ENCODE peak calls at places on chromosomes 5 and 9, in eight cellular contexts. One of them, this sample, is unnamed.
A peak's percentile ranks its signal among the peaks of the same experiment; 100 is the strongest.

GRCh38 chr9:70865471-70865870 is 255.9 kb downstream of the TRPM3 start:
- DNase-seq in foreskin fibroblast: no peak
- DNase-seq in effector memory CD8-positive, alpha-beta T cell: no peak
- DNase-seq in AG08396: no peak
- DNase-seq in stimulated activated CD8-positive, alpha-beta memory T cell treated with anti-CD3 and anti-CD28 coated beads, Interleukin-7, amount 100 ng/mL, for 4 hours: no peak
- DNase-seq in A549: peak; percentile 10
- DNase-seq in NCI-H82: peak; percentile 65
- DNase-seq in cardiac muscle cell: no peak
- DNase-seq in this sample: no peak

GRCh38 chr5:166165600-166165999 is 2125.8 kb upstream of the WWC1 start:
- DNase-seq in foreskin fibroblast: no peak
- DNase-seq in effector memory CD8-positive, alpha-beta T cell: no peak
- DNase-seq in AG08396: no peak
- DNase-seq in stimulated activated CD8-positive, alpha-beta memory T cell treated with anti-CD3 and anti-CD28 coated beads, Interleukin-7, amount 100 ng/mL, for 4 hours: no peak
- DNase-seq in A549: no peak
- DNase-seq in NCI-H82: no peak
- DNase-seq in cardiac muscle cell: peak; percentile 68
- DNase-seq in this sample: no peak

GRCh38 chr9:79962836-79963235 is 391.1 kb downstream of the TLE4 start:
- DNase-seq in foreskin fibroblast: peak; percentile 60
- DNase-seq in effector memory CD8-positive, alpha-beta T cell: no peak
- DNase-seq in AG08396: no peak
- DNase-seq in stimulated activated CD8-positive, alpha-beta memory T cell treated with anti-CD3 and anti-CD28 coated beads, Interleukin-7, amount 100 ng/mL, for 4 hours: no peak
- DNase-seq in A549: no peak
- DNase-seq in NCI-H82: no peak
- DNase-seq in cardiac muscle cell: no peak
- DNase-seq in this sample: no peak

GRCh38 chr9:104028827-104029226 is 65.3 kb upstream of the SMC2 start:
- DNase-seq in foreskin fibroblast: no peak
- DNase-seq in effector memory CD8-positive, alpha-beta T cell: no peak
- DNase-seq in AG08396: no peak
- DNase-seq in stimulated activated CD8-positive, alpha-beta memory T cell treated with anti-CD3 and anti-CD28 coated beads, Interleukin-7, amount 100 ng/mL, for 4 hours: no peak
- DNase-seq in A549: no peak
- DNase-seq in NCI-H82: no peak
- DNase-seq in cardiac muscle cell: no peak
- DNase-seq in this sample: no peak

GRCh38 chr9:127049044-127049443 is 73.4 kb downstream of the ANGPTL2 start:
- DNase-seq in foreskin fibroblast: peak; percentile 87
- DNase-seq in effector memory CD8-positive, alpha-beta T cell: peak; percentile 17
- DNase-seq in AG08396: peak; percentile 81
- DNase-seq in stimulated activated CD8-positive, alpha-beta memory T cell treated with anti-CD3 and anti-CD28 coated beads, Interleukin-7, amount 100 ng/mL, for 4 hours: no peak
- DNase-seq in A549: peak; percentile 29
- DNase-seq in NCI-H82: no peak
- DNase-seq in cardiac muscle cell: no peak
- DNase-seq in this sample: no peak

GRCh38 chr5:96706433-96707111 is 44.4 kb downstream of the CAST start:
- DNase-seq in foreskin fibroblast: no peak
- DNase-seq in effector memory CD8-positive, alpha-beta T cell: no peak
- DNase-seq in AG08396: no peak
- DNase-seq in stimulated activated CD8-positive, alpha-beta memory T cell treated with anti-CD3 and anti-CD28 coated beads, Interleukin-7, amount 100 ng/mL, for 4 hours: no peak
- DNase-seq in A549: no peak
- DNase-seq in NCI-H82: peak; percentile 23
- DNase-seq in cardiac muscle cell: no peak
- DNase-seq in this sample: peak; percentile 60

GRCh38 chr5:141040093-141040762 is 10.9 kb upstream of the PCDHB1 start:
- DNase-seq in foreskin fibroblast: no peak
- DNase-seq in effector memory CD8-positive, alpha-beta T cell: no peak
- DNase-seq in AG08396: no peak
- DNase-seq in stimulated activated CD8-positive, alpha-beta memory T cell treated with anti-CD3 and anti-CD28 coated beads, Interleukin-7, amount 100 ng/mL, for 4 hours: no peak
- DNase-seq in A549: peak; percentile 75
- DNase-seq in NCI-H82: peak; percentile 95
- DNase-seq in cardiac muscle cell: peak; percentile 89
- DNase-seq in this sample: no peak

GRCh38 chr5:84249918-84250635 is 134.6 kb downstream of the EDIL3 start:
- DNase-seq in foreskin fibroblast: peak; percentile 63
- DNase-seq in effector memory CD8-positive, alpha-beta T cell: no peak
- DNase-seq in AG08396: no peak
- DNase-seq in stimulated activated CD8-positive, alpha-beta memory T cell treated with anti-CD3 and anti-CD28 coated beads, Interleukin-7, amount 100 ng/mL, for 4 hours: no peak
- DNase-seq in A549: peak; percentile 35
- DNase-seq in NCI-H82: peak; percentile 86
- DNase-seq in cardiac muscle cell: no peak
- DNase-seq in this sample: no peak

GRCh38 chr5:132470596-132470995 is 20.0 kb downstream of the IRF1 start:
- DNase-seq in foreskin fibroblast: no peak
- DNase-seq in effector memory CD8-positive, alpha-beta T cell: no peak
- DNase-seq in AG08396: no peak
- DNase-seq in stimulated activated CD8-positive, alpha-beta memory T cell treated with anti-CD3 and anti-CD28 coated beads, Interleukin-7, amount 100 ng/mL, for 4 hours: no peak
- DNase-seq in A549: no peak
- DNase-seq in NCI-H82: no peak
- DNase-seq in cardiac muscle cell: no peak
- DNase-seq in this sample: no peak

GRCh38 chr5:11719888-11720481 is 184.3 kb downstream of the CTNND2 start:
- DNase-seq in foreskin fibroblast: no peak
- DNase-seq in effector memory CD8-positive, alpha-beta T cell: no peak
- DNase-seq in AG08396: no peak
- DNase-seq in stimulated activated CD8-positive, alpha-beta memory T cell treated with anti-CD3 and anti-CD28 coated beads, Interleukin-7, amount 100 ng/mL, for 4 hours: no peak
- DNase-seq in A549: peak; percentile 51
- DNase-seq in NCI-H82: peak; percentile 66
- DNase-seq in cardiac muscle cell: peak; percentile 77
- DNase-seq in this sample: peak; percentile 69

GRCh38 chr9:120773218-120773617 is 20.0 kb downstream of the FBXW2 start:
- DNase-seq in foreskin fibroblast: no peak
- DNase-seq in effector memory CD8-positive, alpha-beta T cell: no peak
- DNase-seq in AG08396: no peak
- DNase-seq in stimulated activated CD8-positive, alpha-beta memory T cell treated with anti-CD3 and anti-CD28 coated beads, Interleukin-7, amount 100 ng/mL, for 4 hours: no peak
- DNase-seq in A549: no peak
- DNase-seq in NCI-H82: no peak
- DNase-seq in cardiac muscle cell: no peak
- DNase-seq in this sample: no peak

GRCh38 chr5:95823738-95824609 is 1.4 kb upstream of the GLRX start:
- DNase-seq in foreskin fibroblast: peak; percentile 96
- DNase-seq in effector memory CD8-positive, alpha-beta T cell: peak; percentile 52
- DNase-seq in AG08396: peak; percentile 80
- DNase-seq in stimulated activated CD8-positive, alpha-beta memory T cell treated with anti-CD3 and anti-CD28 coated beads, Interleukin-7, amount 100 ng/mL, for 4 hours: no peak
- DNase-seq in A549: peak; percentile 91
- DNase-seq in NCI-H82: no peak
- DNase-seq in cardiac muscle cell: no peak
- DNase-seq in this sample: peak; percentile 68

GRCh38 chr5:33223563-33224305 is 217.0 kb upstream of the TARS1 start:
- DNase-seq in foreskin fibroblast: peak; percentile 55
- DNase-seq in effector memory CD8-positive, alpha-beta T cell: no peak
- DNase-seq in AG08396: peak; percentile 29
- DNase-seq in stimulated activated CD8-positive, alpha-beta memory T cell treated with anti-CD3 and anti-CD28 coated beads, Interleukin-7, amount 100 ng/mL, for 4 hours: no peak
- DNase-seq in A549: no peak
- DNase-seq in NCI-H82: no peak
- DNase-seq in cardiac muscle cell: no peak
- DNase-seq in this sample: no peak

GRCh38 chr9:131273791-131274673 is 2.3 kb downstream of the FAM78A start:
- DNase-seq in foreskin fibroblast: no peak
- DNase-seq in effector memory CD8-positive, alpha-beta T cell: no peak
- DNase-seq in AG08396: no peak
- DNase-seq in stimulated activated CD8-positive, alpha-beta memory T cell treated with anti-CD3 and anti-CD28 coated beads, Interleukin-7, amount 100 ng/mL, for 4 hours: no peak
- DNase-seq in A549: no peak
- DNase-seq in NCI-H82: peak; percentile 23
- DNase-seq in cardiac muscle cell: no peak
- DNase-seq in this sample: peak; percentile 59

GRCh38 chr9:89810434-89810833 is 205.6 kb downstream of the GADD45G start:
- DNase-seq in foreskin fibroblast: no peak
- DNase-seq in effector memory CD8-positive, alpha-beta T cell: no peak
- DNase-seq in AG08396: no peak
- DNase-seq in stimulated activated CD8-positive, alpha-beta memory T cell treated with anti-CD3 and anti-CD28 coated beads, Interleukin-7, amount 100 ng/mL, for 4 hours: no peak
- DNase-seq in A549: no peak
- DNase-seq in NCI-H82: peak; percentile 59
- DNase-seq in cardiac muscle cell: no peak
- DNase-seq in this sample: no peak

GRCh38 chr5:171475551-171476035 is 56.1 kb downstream of the FGF18 start:
- DNase-seq in foreskin fibroblast: no peak
- DNase-seq in effector memory CD8-positive, alpha-beta T cell: no peak
- DNase-seq in AG08396: no peak
- DNase-seq in stimulated activated CD8-positive, alpha-beta memory T cell treated with anti-CD3 and anti-CD28 coated beads, Interleukin-7, amount 100 ng/mL, for 4 hours: no peak
- DNase-seq in A549: no peak
- DNase-seq in NCI-H82: no peak
- DNase-seq in cardiac muscle cell: no peak
- DNase-seq in this sample: no peak

GRCh38 chr5:131671994-131672655 is 37.1 kb upstream of the RAPGEF6 start:
- DNase-seq in foreskin fibroblast: peak; percentile 85
- DNase-seq in effector memory CD8-positive, alpha-beta T cell: no peak
- DNase-seq in AG08396: peak; percentile 47
- DNase-seq in stimulated activated CD8-positive, alpha-beta memory T cell treated with anti-CD3 and anti-CD28 coated beads, Interleukin-7, amount 100 ng/mL, for 4 hours: no peak
- DNase-seq in A549: peak; percentile 43
- DNase-seq in NCI-H82: no peak
- DNase-seq in cardiac muscle cell: peak; percentile 69
- DNase-seq in this sample: no peak